ENCODE peak calls at places on chromosomes 6 and 20, in seven cellular contexts. One of them, this sample, is unnamed.
A peak's percentile ranks its signal among the peaks of the same experiment; 100 is the strongest.

GRCh38 chr6:24321538-24322162 is 36.2 kb downstream of the DCDC2 start:
- DNase-seq in colonic mucosa: no peak
- DNase-seq in endothelial cell: no peak
- DNase-seq in psoas muscle: no peak
- DNase-seq in CD8-positive, alpha-beta T cell: no peak
- DNase-seq in GM10248: no peak
- DNase-seq in MCF 10A: no peak
- DNase-seq in this sample: no peak

GRCh38 chr6:126153661-126154060 is 167.3 kb downstream of the TRMT11 start:
- DNase-seq in endothelial cell: no peak
- DNase-seq in GM10248: no peak
- DNase-seq in psoas muscle: no peak
- DNase-seq in CD8-positive, alpha-beta T cell: no peak
- DNase-seq in colonic mucosa: no peak
- DNase-seq in MCF 10A: no peak
- DNase-seq in this sample: no peak

GRCh38 chr20:46568570-46569129 is 18.2 kb upstream of the OCSTAMP start:
- DNase-seq in CD8-positive, alpha-beta T cell: no peak
- DNase-seq in psoas muscle: peak; percentile 78
- DNase-seq in MCF 10A: peak; percentile 81
- DNase-seq in endothelial cell: no peak
- DNase-seq in colonic mucosa: no peak
- DNase-seq in GM10248: no peak
- DNase-seq in this sample: peak; percentile 91

GRCh38 chr6:52739627-52740026 is 23.6 kb downstream of the GSTA2 start:
- DNase-seq in MCF 10A: no peak
- DNase-seq in psoas muscle: no peak
- DNase-seq in colonic mucosa: no peak
- DNase-seq in GM10248: no peak
- DNase-seq in endothelial cell: no peak
- DNase-seq in CD8-positive, alpha-beta T cell: no peak
- DNase-seq in this sample: no peak

GRCh38 chr6:140909156-140909555 is 1223.6 kb upstream of the GJE1 start:
- DNase-seq in colonic mucosa: no peak
- DNase-seq in endothelial cell: no peak
- DNase-seq in MCF 10A: no peak
- DNase-seq in CD8-positive, alpha-beta T cell: no peak
- DNase-seq in psoas muscle: no peak
- DNase-seq in GM10248: no peak
- DNase-seq in this sample: no peak

GRCh38 chr6:151675746-151676459 is 131.6 kb upstream of the ESR1 start:
- DNase-seq in endothelial cell: peak; percentile 50
- DNase-seq in psoas muscle: no peak
- DNase-seq in MCF 10A: peak; percentile 71
- DNase-seq in GM10248: peak; percentile 69
- DNase-seq in colonic mucosa: peak; percentile 39
- DNase-seq in CD8-positive, alpha-beta T cell: peak; percentile 29
- DNase-seq in this sample: no peak

GRCh38 chr6:40492126-40492525 is 95.0 kb downstream of the LRFN2 start:
- DNase-seq in psoas muscle: no peak
- DNase-seq in GM10248: no peak
- DNase-seq in endothelial cell: peak; percentile 10
- DNase-seq in CD8-positive, alpha-beta T cell: no peak
- DNase-seq in colonic mucosa: no peak
- DNase-seq in MCF 10A: no peak
- DNase-seq in this sample: no peak

GRCh38 chr6:56659721-56660373 is 17.2 kb upstream of the DST start:
- DNase-seq in CD8-positive, alpha-beta T cell: no peak
- DNase-seq in GM10248: peak; percentile 39
- DNase-seq in colonic mucosa: no peak
- DNase-seq in MCF 10A: peak; percentile 42
- DNase-seq in psoas muscle: no peak
- DNase-seq in endothelial cell: no peak
- DNase-seq in this sample: no peak

GRCh38 chr6:20334334-20334733 is 67.3 kb upstream of the E2F3 start:
- DNase-seq in endothelial cell: no peak
- DNase-seq in psoas muscle: peak; percentile 51
- DNase-seq in CD8-positive, alpha-beta T cell: no peak
- DNase-seq in MCF 10A: no peak
- DNase-seq in GM10248: no peak
- DNase-seq in colonic mucosa: no peak
- DNase-seq in this sample: peak; percentile 23

GRCh38 chr6:52834481-52834880 is 6.1 kb downstream of the GSTA5 start:
- DNase-seq in CD8-positive, alpha-beta T cell: no peak
- DNase-seq in colonic mucosa: no peak
- DNase-seq in psoas muscle: no peak
- DNase-seq in GM10248: no peak
- DNase-seq in endothelial cell: no peak
- DNase-seq in MCF 10A: no peak
- DNase-seq in this sample: no peak

GRCh38 chr6:142763205-142763604 is 181.8 kb downstream of the HIVEP2 start:
- DNase-seq in endothelial cell: no peak
- DNase-seq in GM10248: no peak
- DNase-seq in CD8-positive, alpha-beta T cell: no peak
- DNase-seq in MCF 10A: no peak
- DNase-seq in colonic mucosa: no peak
- DNase-seq in psoas muscle: no peak
- DNase-seq in this sample: no peak

GRCh38 chr6:170095273-170095976 is 195.5 kb downstream of the DLL1 start:
- DNase-seq in endothelial cell: peak; percentile 3
- DNase-seq in GM10248: no peak
- DNase-seq in CD8-positive, alpha-beta T cell: no peak
- DNase-seq in MCF 10A: no peak
- DNase-seq in psoas muscle: no peak
- DNase-seq in colonic mucosa: no peak
- DNase-seq in this sample: no peak

GRCh38 chr6:110532401-110532800 is 56.0 kb upstream of the SLC22A16 start:
- DNase-seq in endothelial cell: no peak
- DNase-seq in CD8-positive, alpha-beta T cell: no peak
- DNase-seq in GM10248: no peak
- DNase-seq in psoas muscle: no peak
- DNase-seq in colonic mucosa: no peak
- DNase-seq in MCF 10A: no peak
- DNase-seq in this sample: no peak

GRCh38 chr20:40990542-40991120 is 38.0 kb upstream of the TOP1 start:
- DNase-seq in CD8-positive, alpha-beta T cell: peak; percentile 62
- DNase-seq in GM10248: peak; percentile 81
- DNase-seq in endothelial cell: peak; percentile 79
- DNase-seq in colonic mucosa: peak; percentile 84
- DNase-seq in psoas muscle: peak; percentile 74
- DNase-seq in MCF 10A: peak; percentile 91
- DNase-seq in this sample: peak; percentile 83

GRCh38 chr6:154297210-154297609 is 59.4 kb downstream of the IPCEF1 start:
- DNase-seq in colonic mucosa: no peak
- DNase-seq in MCF 10A: no peak
- DNase-seq in psoas muscle: no peak
- DNase-seq in GM10248: no peak
- DNase-seq in endothelial cell: no peak
- DNase-seq in CD8-positive, alpha-beta T cell: no peak
- DNase-seq in this sample: no peak

GRCh38 chr20:53779822-53780221 is 186.2 kb upstream of the ZNF217 start:
- DNase-seq in psoas muscle: no peak
- DNase-seq in CD8-positive, alpha-beta T cell: no peak
- DNase-seq in colonic mucosa: no peak
- DNase-seq in GM10248: no peak
- DNase-seq in endothelial cell: no peak
- DNase-seq in MCF 10A: no peak
- DNase-seq in this sample: no peak

GRCh38 chr20:51412333-51412761 is 130.2 kb downstream of the NFATC2 start:
- DNase-seq in MCF 10A: no peak
- DNase-seq in CD8-positive, alpha-beta T cell: no peak
- DNase-seq in GM10248: no peak
- DNase-seq in colonic mucosa: no peak
- DNase-seq in endothelial cell: no peak
- DNase-seq in psoas muscle: peak; percentile 33
- DNase-seq in this sample: peak; percentile 42

GRCh38 chr20:35359335-35359997 is 52.3 kb downstream of the UQCC1 start:
- DNase-seq in MCF 10A: no peak
- DNase-seq in colonic mucosa: no peak
- DNase-seq in endothelial cell: no peak
- DNase-seq in CD8-positive, alpha-beta T cell: no peak
- DNase-seq in psoas muscle: no peak
- DNase-seq in GM10248: no peak
- DNase-seq in this sample: no peak

GRCh38 chr20:35360033-35360432 is 51.7 kb downstream of the UQCC1 start:
- DNase-seq in MCF 10A: no peak
- DNase-seq in GM10248: no peak
- DNase-seq in endothelial cell: no peak
- DNase-seq in CD8-positive, alpha-beta T cell: no peak
- DNase-seq in colonic mucosa: no peak
- DNase-seq in psoas muscle: no peak
- DNase-seq in this sample: no peak

GRCh38 chr20:35368616-35369423 is 43.0 kb downstream of the UQCC1 start:
- DNase-seq in psoas muscle: peak; percentile 54
- DNase-seq in endothelial cell: no peak
- DNase-seq in CD8-positive, alpha-beta T cell: no peak
- DNase-seq in GM10248: no peak
- DNase-seq in colonic mucosa: no peak
- DNase-seq in MCF 10A: no peak
- DNase-seq in this sample: peak; percentile 41

GRCh38 chr20:35363190-35363589 is 48.6 kb downstream of the UQCC1 start:
- DNase-seq in CD8-positive, alpha-beta T cell: no peak
- DNase-seq in MCF 10A: no peak
- DNase-seq in endothelial cell: no peak
- DNase-seq in psoas muscle: no peak
- DNase-seq in GM10248: no peak
- DNase-seq in colonic mucosa: no peak
- DNase-seq in this sample: no peak
- TF ChIP-seq CTCF in CD8-positive, alpha-beta T cell: no peak
- TF ChIP-seq CTCF in MCF 10A: no peak
- TF ChIP-seq CTCF in endothelial cell: no peak
- TF ChIP-seq CTCF in psoas muscle: no peak
- TF ChIP-seq CTCF in GM10248: no peak
- TF ChIP-seq CTCF in colonic mucosa: no peak
- TF ChIP-seq CTCF in this sample: no peak

DNA sequence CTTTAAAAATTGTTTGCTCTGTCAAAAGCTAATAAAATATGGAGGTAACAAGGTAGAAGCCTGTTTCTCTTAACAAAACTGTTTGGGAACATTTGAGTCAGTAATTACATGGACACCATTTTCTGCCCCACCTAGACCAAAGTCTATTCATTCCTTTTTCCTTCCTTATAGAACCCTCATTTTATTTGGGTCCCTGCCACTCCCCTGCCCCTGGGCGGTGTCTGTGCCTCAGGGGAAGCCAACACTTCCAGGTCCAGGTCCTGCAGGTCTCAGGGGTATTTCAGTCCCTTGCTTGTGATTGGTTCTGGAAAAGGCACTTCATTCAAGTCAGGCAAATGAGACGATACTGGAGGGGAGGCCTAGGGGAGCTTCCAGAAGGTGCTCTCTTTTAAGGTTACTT is 42.3 kb downstream of the SLC35D3 start:
- DNase-seq in colonic mucosa: peak; percentile 90
- DNase-seq in MCF 10A: no peak
- DNase-seq in endothelial cell: no peak
- DNase-seq in CD8-positive, alpha-beta T cell: no peak
- DNase-seq in GM10248: no peak
- DNase-seq in psoas muscle: no peak
- DNase-seq in this sample: no peak
- TF ChIP-seq CTCF in colonic mucosa: no peak
- TF ChIP-seq CTCF in MCF 10A: no peak
- TF ChIP-seq CTCF in endothelial cell: no peak
- TF ChIP-seq CTCF in CD8-positive, alpha-beta T cell: no peak
- TF ChIP-seq CTCF in GM10248: no peak
- TF ChIP-seq CTCF in psoas muscle: no peak
- TF ChIP-seq CTCF in this sample: no peak

DNA sequence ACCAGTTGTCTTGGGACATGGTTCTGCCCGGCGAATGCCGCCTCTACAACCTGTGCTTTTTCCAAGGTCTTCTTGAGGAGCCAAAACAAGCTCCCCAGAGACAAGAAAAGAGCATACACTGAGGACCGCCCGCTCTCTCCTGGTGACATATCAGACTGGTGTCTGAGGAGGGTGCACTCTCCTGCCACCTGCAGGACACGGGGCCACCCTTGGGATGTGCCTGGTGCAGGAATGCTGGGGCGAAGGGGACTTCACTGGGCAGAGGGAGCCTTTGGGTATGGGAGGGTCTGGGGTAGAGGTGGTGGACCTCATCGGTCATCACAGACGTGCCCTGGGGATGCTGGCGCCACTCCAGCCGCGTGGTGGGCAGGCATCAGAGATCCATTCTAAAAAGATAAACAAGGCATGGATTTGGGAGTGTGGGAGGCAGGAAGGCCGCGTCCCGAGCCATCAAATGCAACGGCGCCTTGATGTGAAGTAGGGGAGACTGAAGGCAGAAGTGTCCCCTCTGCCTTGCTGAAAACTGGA is 163.3 kb downstream of the CD83 start:
- DNase-seq in psoas muscle: no peak
- DNase-seq in colonic mucosa: no peak
- DNase-seq in CD8-positive, alpha-beta T cell: no peak
- DNase-seq in endothelial cell: no peak
- DNase-seq in GM10248: no peak
- DNase-seq in MCF 10A: no peak
- DNase-seq in this sample: no peak
- TF ChIP-seq CTCF in psoas muscle: no peak
- TF ChIP-seq CTCF in colonic mucosa: no peak
- TF ChIP-seq CTCF in CD8-positive, alpha-beta T cell: no peak
- TF ChIP-seq CTCF in endothelial cell: no peak
- TF ChIP-seq CTCF in GM10248: no peak
- TF ChIP-seq CTCF in MCF 10A: no peak
- TF ChIP-seq CTCF in this sample: no peak

DNA sequence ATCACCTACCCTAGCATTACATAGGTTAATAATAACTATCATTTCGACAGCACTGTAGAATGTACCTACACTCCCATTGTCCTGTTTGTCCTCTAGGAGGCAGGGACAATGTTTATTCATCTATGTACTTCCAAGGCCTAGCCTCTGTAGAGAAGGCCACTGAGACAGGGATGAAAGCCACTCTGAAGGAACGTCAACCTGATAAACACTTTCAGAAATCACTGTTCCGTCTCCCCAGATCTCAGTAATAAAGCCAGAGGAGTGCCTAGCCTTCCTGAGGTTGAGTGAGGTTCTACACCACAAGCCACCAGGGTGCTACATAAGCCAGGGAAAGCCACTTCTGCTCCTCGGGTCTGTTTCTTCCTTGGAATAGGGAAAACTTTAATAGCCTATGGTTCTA is 44.8 kb downstream of the POPDC3 start:
- DNase-seq in CD8-positive, alpha-beta T cell: no peak
- DNase-seq in endothelial cell: no peak
- DNase-seq in MCF 10A: peak; percentile 21
- DNase-seq in psoas muscle: no peak
- DNase-seq in GM10248: no peak
- DNase-seq in colonic mucosa: no peak
- DNase-seq in this sample: peak; percentile 9
- TF ChIP-seq CTCF in CD8-positive, alpha-beta T cell: no peak
- TF ChIP-seq CTCF in endothelial cell: no peak
- TF ChIP-seq CTCF in MCF 10A: peak; percentile 8
- TF ChIP-seq CTCF in psoas muscle: peak; percentile 29
- TF ChIP-seq CTCF in GM10248: no peak
- TF ChIP-seq CTCF in colonic mucosa: no peak
- TF ChIP-seq CTCF in this sample: peak; percentile 18

GRCh38 chr6:49453221-49453620 is 9.8 kb downstream of the MMUT start:
- DNase-seq in MCF 10A: peak; percentile 12
- DNase-seq in GM10248: no peak
- DNase-seq in colonic mucosa: no peak
- DNase-seq in psoas muscle: no peak
- DNase-seq in CD8-positive, alpha-beta T cell: no peak
- DNase-seq in endothelial cell: no peak
- DNase-seq in this sample: no peak
- TF ChIP-seq CTCF in MCF 10A: peak; percentile 33
- TF ChIP-seq CTCF in GM10248: no peak
- TF ChIP-seq CTCF in colonic mucosa: no peak
- TF ChIP-seq CTCF in psoas muscle: peak; percentile 16
- TF ChIP-seq CTCF in CD8-positive, alpha-beta T cell: peak; percentile 48
- TF ChIP-seq CTCF in endothelial cell: peak; percentile 75
- TF ChIP-seq CTCF in this sample: peak; percentile 38

GRCh38 chr20:63042448-63043071 is 35.8 kb upstream of the BHLHE23 start:
- DNase-seq in endothelial cell: no peak
- DNase-seq in colonic mucosa: no peak
- DNase-seq in MCF 10A: no peak
- DNase-seq in GM10248: peak; percentile 66
- DNase-seq in CD8-positive, alpha-beta T cell: no peak
- DNase-seq in psoas muscle: no peak
- DNase-seq in this sample: no peak
- TF ChIP-seq CTCF in endothelial cell: no peak
- TF ChIP-seq CTCF in colonic mucosa: no peak
- TF ChIP-seq CTCF in MCF 10A: no peak
- TF ChIP-seq CTCF in GM10248: no peak
- TF ChIP-seq CTCF in CD8-positive, alpha-beta T cell: no peak
- TF ChIP-seq CTCF in psoas muscle: no peak
- TF ChIP-seq CTCF in this sample: no peak